ENCODE peak calls at places on chromosomes 7 and 10, in seven cellular contexts. Z, F, U, M, L, X and R are unnamed samples.
A peak's percentile ranks its signal among the peaks of the same experiment; 100 is the strongest.

GRCh38 chr7:78770422-78771410 is 682.8 kb downstream of the MAGI2 start:
- DNase-seq in Z (peak; percentile 46), F (peak; percentile 76), U (no peak), M (peak; percentile 10), L (no peak), X (no peak), R (no peak)

GRCh38 chr10:43354879-43355380 is 16.5 kb upstream of the FXYD4 start:
- DNase-seq in Z (no peak), F (no peak), U (no peak), M (no peak), L (no peak), X (no peak), R (no peak)

GRCh38 chr10:87635498-87636312 is 24.0 kb upstream of the PAPSS2 start:
- DNase-seq in Z (no peak), F (no peak), U (no peak), M (peak; percentile 72), L (no peak), X (no peak), R (no peak)

GRCh38 chr10:78650122-78650521 is 418.6 kb upstream of the ZMIZ1 start:
- DNase-seq in Z (no peak), F (no peak), U (no peak), M (no peak), L (no peak), X (no peak), R (no peak)

GRCh38 chr7:44415047-44415446 is 75.4 kb downstream of the NUDCD3 start:
- DNase-seq in Z (no peak), F (no peak), U (no peak), M (peak; percentile 38), L (no peak), X (no peak), R (no peak)

GRCh38 chr7:45255187-45255586 is 97.6 kb downstream of the RAMP3 start:
- DNase-seq in Z (no peak), F (no peak), U (no peak), M (no peak), L (no peak), X (no peak), R (no peak)

GRCh38 chr10:66187096-66187733 is 738.6 kb upstream of the LRRTM3 start:
- DNase-seq in Z (no peak), F (no peak), U (no peak), M (no peak), L (no peak), X (no peak), R (no peak)

GRCh38 chr7:152911904-152912303 is 152.4 kb downstream of the ACTR3B start:
- DNase-seq in Z (no peak), F (peak; percentile 28), U (no peak), M (no peak), L (no peak), X (no peak), R (no peak)

GRCh38 chr7:2416659-2417058 is 13.2 kb downstream of the CHST12 start:
- DNase-seq in Z (no peak), F (no peak), U (no peak), M (no peak), L (no peak), X (no peak), R (no peak)

GRCh38 chr7:91668217-91668616 is 212.3 kb downstream of the MTERF1 start:
- DNase-seq in Z (no peak), F (no peak), U (no peak), M (no peak), L (no peak), X (no peak), R (no peak)

GRCh38 chr10:74728225-74728624 is 98.2 kb upstream of the KAT6B start:
- DNase-seq in Z (no peak), F (no peak), U (no peak), M (no peak), L (no peak), X (no peak), R (no peak)

GRCh38 chr7:83060218-83060617 is 102.5 kb downstream of the PCLO start:
- DNase-seq in Z (peak; percentile 10), F (peak; percentile 69), U (no peak), M (peak; percentile 14), L (peak; percentile 13), X (no peak), R (no peak)

GRCh38 chr7:127840552-127840951 is 188.6 kb downstream of the SND1 start:
- DNase-seq in Z (no peak), F (no peak), U (no peak), M (no peak), L (no peak), X (no peak), R (no peak)

GRCh38 chr10:60604356-60604755 is 173.9 kb upstream of the CDK1 start:
- DNase-seq in Z (no peak), F (peak; percentile 9), U (no peak), M (peak; percentile 61), L (no peak), X (no peak), R (no peak)

GRCh38 chr7:6392712-6393666 is 54.8 kb downstream of the DAGLB start:
- DNase-seq in Z (peak; percentile 43), F (no peak), U (no peak), M (peak; percentile 85), L (peak; percentile 66), X (peak; percentile 47), R (no peak)